ENCODE peak calls at places on chromosome 2, in nine cellular contexts. F is GM04503; G is stimulated activated CD8-positive, alpha-beta memory T cell treated with anti-CD3 and anti-CD28 coated beads, Interleukin-12 subunit alpha, Interleukin-12 subunit beta, amount 100 ng/mL, for 1 hour; D is activated CD4-positive, alpha-beta T cell treated with anti-CD3 and anti-CD28 coated beads, Interleukin-2, amount 50 U/mL, for 1 hour; J is spleen; I is fibroblast of pulmonary artery; W is activated CD4-positive, alpha-beta memory T cell treated with anti-CD3 and anti-CD28 coated beads, Interleukin-2, amount 10 ng/mL, durations not matched to agents 7 days and 5 days; V is head of caudate nucleus; B is stimulated activated CD4-positive, alpha-beta T cell treated with anti-CD3 and anti-CD28 coated beads, Interleukin-4, amount 100 ng/mL, for 4 hours. L is an unnamed sample.

GRCh38 chr2:152740743-152741328 is 22.4 kb downstream of the ARL6IP6 start:
- DNase-seq in G (no peak), J (no peak), B (no peak), F (peak), I (peak), V (no peak), D (no peak), W (no peak), L (no peak)

GRCh38 chr2:181876614-181877063 is 14.9 kb upstream of the ITPRID2 start:
- DNase-seq in D (no peak), V (no peak), G (no peak), B (no peak), J (no peak), I (peak), W (no peak), F (no peak), L (no peak)

GRCh38 chr2:241813080-241813805 is 4.2 kb downstream of the NEU4 start:
- DNase-seq in V (no peak), D (no peak), G (no peak), W (no peak), B (no peak), J (peak), F (no peak), I (no peak), L (no peak)

GRCh38 chr2:212905640-212906201 is 245.7 kb downstream of the IKZF2 start:
- DNase-seq in W (no peak), V (no peak), I (peak), J (no peak), D (no peak), G (no peak), F (no peak), B (no peak), L (no peak)

GRCh38 chr2:52857722-52858121 is 909.9 kb upstream of the CHAC2 start:
- DNase-seq in D (no peak), V (no peak), J (no peak), B (no peak), W (no peak), F (no peak), G (no peak), I (no peak), L (no peak)

GRCh38 chr2:214203744-214204289 is 207.0 kb upstream of the VWC2L start:
- DNase-seq in W (no peak), G (no peak), F (no peak), I (no peak), V (no peak), D (no peak), J (no peak), B (no peak), L (no peak)

GRCh38 chr2:204255469-204255868 is 289.8 kb upstream of the PARD3B start:
- DNase-seq in I (no peak), F (no peak), V (no peak), G (no peak), D (no peak), J (no peak), W (no peak), B (no peak), L (no peak)

GRCh38 chr2:63432373-63432772 is 155.9 kb downstream of the WDPCP start:
- DNase-seq in D (no peak), B (no peak), F (no peak), I (peak), W (no peak), G (no peak), J (no peak), V (no peak), L (no peak)

GRCh38 chr2:216373896-216374295 is 1.6 kb upstream of the MARCHF4 start:
- DNase-seq in G (no peak), V (no peak), F (no peak), B (no peak), I (no peak), J (no peak), D (no peak), W (no peak), L (no peak)

GRCh38 chr2:132441051-132441450 is 24.4 kb downstream of the GPR39 start:
- DNase-seq in J (no peak), D (no peak), W (no peak), F (no peak), G (no peak), B (no peak), V (no peak), I (no peak), L (no peak)

GRCh38 chr2:219422944-219423534 is 4.9 kb downstream of the DES start:
- DNase-seq in F (no peak), I (no peak), B (no peak), D (no peak), W (no peak), V (no peak), G (no peak), J (no peak), L (no peak)

GRCh38 chr2:70756126-70756525 is 11.9 kb downstream of the ADD2 start:
- DNase-seq in W (no peak), D (no peak), B (no peak), J (no peak), F (no peak), G (no peak), I (no peak), V (no peak), L (no peak)

GRCh38 chr2:905091-905832 is 45.4 kb upstream of the SNTG2 start:
- DNase-seq in F (no peak), W (no peak), G (no peak), B (no peak), V (no peak), J (no peak), D (no peak), I (no peak), L (no peak)

GRCh38 chr2:98805412-98806265 is 74.7 kb upstream of the MGAT4A start:
- DNase-seq in F (no peak), I (peak), B (no peak), V (no peak), W (no peak), D (no peak), G (no peak), J (no peak), L (no peak)

GRCh38 chr2:2095360-2096093 is 235.5 kb downstream of the MYT1L start:
- DNase-seq in I (no peak), G (no peak), F (no peak), J (peak), D (no peak), V (no peak), B (no peak), W (no peak), L (no peak)

GRCh38 chr2:30957591-30957990 is 150.3 kb upstream of the CAPN13 start:
- DNase-seq in J (no peak), V (no peak), B (no peak), D (no peak), G (no peak), F (no peak), W (no peak), I (no peak), L (no peak)

GRCh38 chr2:208360259-208361076 is 46.1 kb upstream of the PTH2R start:
- DNase-seq in B (no peak), F (no peak), I (no peak), J (peak), V (no peak), D (no peak), G (no peak), W (no peak), L (no peak)

GRCh38 chr2:239252433-239253200 is 148.2 kb downstream of the HDAC4 start:
- DNase-seq in B (no peak), J (peak), I (peak), G (no peak), W (no peak), D (no peak), F (no peak), V (peak), L (no peak)

GRCh38 chr2:125424386-125424785 is 1231.6 kb upstream of the GYPC start:
- DNase-seq in G (no peak), J (no peak), W (no peak), D (no peak), V (no peak), B (no peak), I (no peak), F (no peak), L (no peak)

GRCh38 chr2:102442967-102443828 is 20.2 kb downstream of the IL18RAP start:
- DNase-seq in B (peak), V (no peak), J (no peak), W (peak), I (peak), D (peak), G (peak), F (no peak), L (no peak)

GRCh38 chr2:38487852-38488251 is 110.8 kb upstream of the ATL2 start:
- DNase-seq in F (no peak), V (no peak), W (no peak), I (no peak), D (no peak), B (no peak), J (no peak), G (no peak), L (no peak)